ENCODE peak calls at places on chromosomes 2 and 18, in eight cellular contexts. Y is erythroblast, L is AML-193, W is iris pigment epithelial cell, H is HT1080, S is T47D, D is 8988T, Q is posterior cingulate gyrus. J is an unnamed sample.

GRCh38 chr2:237314198-237314597 is 99.8 kb downstream of the COL6A3 start:
- DNase-seq in L (no peak), D (no peak), S (no peak), W (no peak), Q (no peak), Y (no peak), H (no peak), J (no peak)

GRCh38 chr18:35915056-35915455 is 57.4 kb upstream of the RMP24 start:
- DNase-seq in D (no peak), W (no peak), L (no peak), H (no peak), Y (no peak), S (no peak), Q (no peak), J (no peak)

GRCh38 chr18:32378705-32379104 is 92.0 kb downstream of the GAREM1 start:
- DNase-seq in Y (no peak), D (no peak), H (no peak), L (no peak), Q (no peak), S (no peak), W (peak; percentile 84), J (no peak)

GRCh38 chr18:8319798-8320477 is 289.3 kb upstream of the RAB12 start:
- DNase-seq in H (peak; percentile 74), S (no peak), Y (no peak), D (no peak), L (no peak), W (no peak), Q (no peak), J (no peak)

GRCh38 chr18:40283560-40283959 is 1671.5 kb upstream of the PIK3C3 start:
- DNase-seq in W (no peak), S (no peak), H (no peak), Q (no peak), L (no peak), D (no peak), Y (no peak), J (no peak)

GRCh38 chr2:153479527-153479926 is 965 bp upstream of the RPRM start:
- DNase-seq in W (no peak), Q (no peak), H (no peak), S (no peak), L (no peak), Y (no peak), D (no peak), J (no peak)

GRCh38 chr2:71422786-71423185 is 30.6 kb upstream of the DYSF start:
- DNase-seq in Y (no peak), Q (no peak), H (no peak), D (no peak), W (no peak), S (no peak), L (no peak), J (no peak)

GRCh38 chr2:98866033-98866432 is 70.0 kb downstream of the CRACDL start:
- DNase-seq in Q (no peak), D (no peak), L (no peak), H (no peak), S (no peak), W (no peak), Y (no peak), J (no peak)

GRCh38 chr2:127413782-127414743 is 4.2 kb upstream of the PROC start:
- DNase-seq in W (peak; percentile 67), S (no peak), H (peak; percentile 73), Q (peak; percentile 45), Y (peak; percentile 60), L (no peak), D (no peak), J (no peak)

GRCh38 chr2:151914989-151915628 is 86.9 kb upstream of the ARL5A start:
- DNase-seq in W (no peak), Y (no peak), Q (peak; percentile 87), L (no peak), S (no peak), D (no peak), H (no peak), J (no peak)

GRCh38 chr18:52869942-52870907 is 530.2 kb downstream of the DCC start:
- DNase-seq in H (peak; percentile 21), W (no peak), S (peak; percentile 28), L (no peak), D (no peak), Y (no peak), Q (peak; percentile 80), J (no peak)

J was measured in osteocyte.